ENCODE peak calls at places on chromosome 12, in five cellular contexts. B is thoracic aorta; Y is tibial artery; K is CD4-positive, CD25-positive, alpha-beta regulatory T cell; O is heart left ventricle. P is an unnamed sample.

GRCh38 chr12:102169922-102170698 is 27.5 kb downstream of the PMCH start:
- DNase-seq in B (no peak), O (no peak), K (no peak), Y (no peak), P (no peak)

GRCh38 chr12:60194682-60195081 is 598.9 kb downstream of the SLC16A7 start:
- DNase-seq in K (no peak), O (no peak), Y (no peak), B (no peak), P (no peak)

GRCh38 chr12:103657331-103657730 is 70.3 kb downstream of the STAB2 start:
- DNase-seq in K (no peak), Y (no peak), O (no peak), B (no peak), P (no peak)

GRCh38 chr12:47988073-47989022 is 15.9 kb downstream of the COL2A1 start:
- DNase-seq in Y (peak; percentile 38), O (no peak), B (no peak), K (no peak), P (peak; percentile 46)

GRCh38 chr12:52333321-52333720 is 12.1 kb upstream of the KRT83 start:
- DNase-seq in B (no peak), K (no peak), O (no peak), Y (peak; percentile 6), P (peak; percentile 25)

GRCh38 chr12:122501489-122501989 is 807 bp upstream of the ZCCHC8 start:
- DNase-seq in B (no peak), Y (no peak), O (no peak), K (no peak), P (no peak)

GRCh38 chr12:109557200-109557599 is 16.1 kb downstream of the MMAB start:
- DNase-seq in Y (no peak), B (no peak), O (no peak), K (no peak), P (no peak)

GRCh38 chr12:53324113-53324778 is 2.8 kb upstream of the AAAS start:
- DNase-seq in K (peak; percentile 27), O (peak; percentile 25), Y (no peak), B (no peak), P (no peak)

GRCh38 chr12:120847392-120848157 is 56.6 kb downstream of the SPPL3 start:
- DNase-seq in O (no peak), K (no peak), B (no peak), Y (no peak), P (no peak)

GRCh38 chr12:81963026-81963425 is 203.9 kb upstream of the PPFIA2 start:
- DNase-seq in B (no peak), O (no peak), K (no peak), Y (no peak), P (no peak)

GRCh38 chr12:15721716-15722115 is 67.5 kb downstream of the EPS8 start:
- DNase-seq in Y (no peak), B (no peak), K (no peak), O (no peak), P (no peak)

GRCh38 chr12:93441111-93441616 is 583 bp downstream of the UBE2N start:
- DNase-seq in Y (peak; percentile 74), K (peak; percentile 41), B (no peak), O (peak; percentile 25), P (no peak)

GRCh38 chr12:51341259-51342007 is 5.0 kb downstream of the CELA1 start:
- DNase-seq in Y (peak; percentile 73), K (peak; percentile 52), B (peak; percentile 20), O (peak; percentile 44), P (peak; percentile 81)

GRCh38 chr12:27493260-27493935 is 30.6 kb upstream of the PPFIBP1 start:
- DNase-seq in K (no peak), Y (no peak), B (no peak), O (no peak), P (no peak)

DNA sequence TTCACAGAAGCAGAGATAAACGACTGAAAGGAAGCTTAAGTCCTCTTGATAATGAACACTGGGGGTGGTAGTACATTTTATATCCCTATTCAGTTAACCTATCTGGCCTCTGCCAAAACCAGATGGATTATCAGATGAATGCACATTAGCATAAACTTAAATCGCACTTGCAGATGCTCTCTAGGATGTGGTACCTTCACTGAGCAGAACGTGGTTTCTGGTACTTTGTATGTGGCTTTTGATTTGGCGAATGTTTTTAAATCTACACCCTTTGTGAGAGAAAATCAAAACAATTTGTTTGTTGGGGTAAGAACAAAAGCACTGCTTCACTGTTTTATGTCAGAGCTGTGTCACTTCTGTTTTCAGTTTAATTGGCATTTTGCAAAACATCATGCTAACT is 21.2 kb upstream of the TAS2R14 start:
- DNase-seq in Y (no peak), O (no peak), K (no peak), B (no peak), P (no peak)
- H3K36me3 ChIP-seq in Y (no peaks in the 10 kb centered on the region), O (no peaks in the 10 kb centered on the region), K (no peaks in the 10 kb centered on the region), B (no peaks in the 10 kb centered on the region), P (no peaks in the 10 kb centered on the region)

GRCh38 chr12:112236386-112236785 is 111.0 kb downstream of the TRAFD1 start:
- DNase-seq in O (no peak), B (no peak), K (no peak), Y (no peak), P (no peak)
- H3K36me3 ChIP-seq in O (peaks cover 100% of the 10 kb centered on the region), B (peaks cover 47% of the 10 kb centered on the region), K (peaks cover 82% of the 10 kb centered on the region), Y (peaks cover 82% of the 10 kb centered on the region), P (peaks cover 32% of the 10 kb centered on the region)

GRCh38 chr12:115584156-115584555 is 693.3 kb downstream of the MED13L start:
- DNase-seq in B (no peak), Y (no peak), O (no peak), K (no peak), P (no peak)
- H3K36me3 ChIP-seq in B (no peaks in the 10 kb centered on the region), Y (no peaks in the 10 kb centered on the region), O (no peaks in the 10 kb centered on the region), K (no peaks in the 10 kb centered on the region), P (no peaks in the 10 kb centered on the region)

DNA sequence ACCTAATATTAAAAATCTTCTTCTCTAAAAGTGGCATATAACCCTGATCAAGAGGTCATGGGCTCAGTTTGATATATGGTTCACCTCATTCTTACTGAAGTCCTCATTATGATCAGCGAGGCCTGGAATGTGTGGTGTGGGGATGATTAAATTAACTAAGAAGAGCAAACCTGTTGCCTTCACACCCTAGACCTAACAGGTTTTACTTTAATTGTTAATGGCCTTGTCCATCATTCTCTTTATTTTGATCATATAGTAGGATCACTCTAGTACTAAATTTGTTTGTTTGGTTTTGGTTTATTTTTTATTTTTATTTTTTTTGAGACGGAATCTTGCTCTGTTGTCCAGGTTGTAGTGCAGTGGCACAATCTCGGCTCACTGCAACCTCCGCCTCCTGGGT is 43.5 kb downstream of the VEZT start:
- DNase-seq in Y (no peak), O (no peak), B (no peak), K (no peak), P (no peak)
- H3K36me3 ChIP-seq in Y (peaks cover 23% of the 10 kb centered on the region), O (peaks cover 53% of the 10 kb centered on the region), B (peaks cover 24% of the 10 kb centered on the region), K (peaks cover 43% of the 10 kb centered on the region), P (peaks cover 5% of the 10 kb centered on the region)

GRCh38 chr12:106089935-106090334 is 48.8 kb downstream of the NUAK1 start:
- DNase-seq in Y (peak; percentile 71), O (no peak), B (no peak), K (no peak), P (no peak)
- H3K36me3 ChIP-seq in Y (no peaks in the 10 kb centered on the region), O (peaks cover 20% of the 10 kb centered on the region), B (no peaks in the 10 kb centered on the region), K (no peaks in the 10 kb centered on the region), P (no peaks in the 10 kb centered on the region)

DNA sequence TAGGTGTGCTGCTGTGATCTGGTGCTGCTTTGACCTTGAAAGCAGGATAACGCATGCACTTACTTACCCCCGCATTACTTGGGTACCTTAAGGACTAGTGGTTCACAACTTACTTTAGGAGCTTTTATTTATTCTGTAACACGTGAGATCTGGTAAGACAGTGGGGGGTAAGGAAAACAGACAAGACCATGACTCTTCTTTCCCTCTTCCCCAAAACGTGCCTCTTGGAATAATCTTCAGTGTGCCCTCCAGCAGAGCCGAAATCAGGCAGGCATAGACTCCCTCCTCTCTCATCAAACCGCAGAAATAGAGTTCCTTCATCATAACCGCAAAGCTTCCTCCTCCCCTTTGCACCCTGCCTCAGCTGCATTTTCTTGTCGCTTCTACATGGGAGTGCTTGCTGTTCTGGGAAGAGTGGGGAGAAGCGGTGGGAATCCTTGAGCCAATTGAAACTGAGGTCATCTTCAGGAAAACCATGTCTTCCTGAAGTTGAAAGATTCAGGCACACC is 43.4 kb downstream of the RAD52 start:
- DNase-seq in K (no peak), B (no peak), O (no peak), Y (no peak), P (no peak)
- H3K36me3 ChIP-seq in K (peaks cover 96% of the 10 kb centered on the region), B (peaks cover 49% of the 10 kb centered on the region), O (peaks cover 97% of the 10 kb centered on the region), Y (peaks cover 79% of the 10 kb centered on the region), P (peaks cover 14% of the 10 kb centered on the region)

DNA sequence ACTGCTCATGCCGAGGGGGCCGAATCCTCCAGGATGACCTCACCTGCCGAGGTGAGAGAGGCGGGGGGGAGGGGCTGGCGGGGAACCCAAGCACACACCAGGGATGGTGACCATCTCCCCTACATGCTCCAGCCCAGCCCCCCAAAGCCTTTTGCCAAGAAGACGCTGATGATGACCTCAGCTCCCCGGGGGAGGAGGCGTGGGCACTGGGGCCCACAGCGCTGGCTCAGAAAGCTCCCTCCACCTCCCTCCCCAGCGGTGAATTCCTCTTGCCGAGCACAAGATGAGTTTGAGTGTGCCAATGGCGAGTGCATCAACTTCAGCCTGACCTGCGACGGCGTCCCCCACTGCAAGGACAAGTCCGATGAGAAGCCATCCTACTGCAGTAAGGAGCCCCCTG is 23.7 kb upstream of the NXPH4 start:
- DNase-seq in B (no peak), O (no peak), Y (no peak), K (no peak), P (no peak)
- H3K36me3 ChIP-seq in B (peaks cover 88% of the 10 kb centered on the region), O (peaks cover 96% of the 10 kb centered on the region), Y (peaks cover 97% of the 10 kb centered on the region), K (no peaks in the 10 kb centered on the region), P (peaks cover 99% of the 10 kb centered on the region)

DNA sequence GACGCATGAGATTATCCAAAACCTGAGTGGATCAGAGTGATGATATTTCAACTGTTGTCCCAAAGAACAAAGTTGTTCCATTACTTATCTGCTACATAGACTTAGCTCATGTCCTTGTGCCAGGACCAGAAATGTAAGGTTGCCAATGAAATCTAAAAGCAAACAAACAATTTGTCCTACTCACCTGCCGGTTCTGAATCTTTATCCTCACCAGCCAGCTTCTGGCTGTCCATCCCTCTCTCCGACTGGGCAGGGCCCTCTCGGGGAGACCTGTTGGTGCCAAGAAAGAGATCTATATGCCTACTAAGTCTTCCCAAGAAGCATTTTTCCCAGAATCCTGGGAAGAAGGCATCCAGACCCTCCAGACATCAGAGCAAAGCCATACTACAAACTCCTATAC is 5.5 kb downstream of the KMT2D start:
- DNase-seq in O (no peak), B (no peak), Y (no peak), K (no peak), P (no peak)
- H3K36me3 ChIP-seq in O (peaks cover 50% of the 10 kb centered on the region), B (peaks cover 38% of the 10 kb centered on the region), Y (peaks cover 35% of the 10 kb centered on the region), K (peaks cover 49% of the 10 kb centered on the region), P (peaks cover 45% of the 10 kb centered on the region)